ENCODE peak calls at places on chromosomes 6 and 20, in eight cellular contexts. T, M, A, V, Q, F, J and Z are unnamed samples.

GRCh38 chr6:164107297-164107995 is 692.9 kb downstream of the QKI start:
- DNase-seq in T (peak), M (peak), A (no peak), V (no peak), Q (no peak), F (no peak), J (no peak), Z (no peak)

GRCh38 chr6:116398366-116399005 is 27.7 kb downstream of the DSE start:
- DNase-seq in T (no peak), M (peak), A (peak), V (no peak), Q (no peak), F (no peak), J (no peak), Z (no peak)

GRCh38 chr6:131216277-131216676 is 81.0 kb downstream of the AKAP7 start:
- DNase-seq in T (peak), M (no peak), A (no peak), V (no peak), Q (no peak), F (no peak), J (no peak), Z (no peak)

GRCh38 chr20:36071848-36072247 is 82.7 kb upstream of the EPB41L1 start:
- DNase-seq in T (no peak), M (no peak), A (no peak), V (no peak), Q (no peak), F (no peak), J (no peak), Z (no peak)

GRCh38 chr6:50272611-50273010 is 222.9 kb upstream of the DEFB112 start:
- DNase-seq in T (no peak), M (no peak), A (peak), V (no peak), Q (no peak), F (no peak), J (no peak), Z (no peak)

GRCh38 chr20:56925696-56926101 is 296.6 kb downstream of the TFAP2C start:
- DNase-seq in T (no peak), M (no peak), A (peak), V (no peak), Q (no peak), F (no peak), J (no peak), Z (no peak)

GRCh38 chr20:13784271-13784892 is 337 bp downstream of the ESF1 start:
- DNase-seq in T (no peak), M (no peak), A (no peak), V (no peak), Q (no peak), F (peak), J (no peak), Z (no peak)

GRCh38 chr6:166955865-166956443 is 396 bp downstream of the RNASET2 start:
- DNase-seq in T (no peak), M (no peak), A (peak), V (peak), Q (peak), F (no peak), J (no peak), Z (no peak)

GRCh38 chr20:58721951-58722371 is 29.4 kb downstream of the NPEPL1 start:
- DNase-seq in T (no peak), M (no peak), A (no peak), V (no peak), Q (no peak), F (peak), J (peak), Z (no peak)

GRCh38 chr6:127635091-127635490 is 58.1 kb downstream of the C6orf58 start:
- DNase-seq in T (no peak), M (no peak), A (no peak), V (no peak), Q (no peak), F (no peak), J (no peak), Z (no peak)

GRCh38 chr6:147203311-147204059 is 732 bp upstream of the STXBP5 start:
- DNase-seq in T (peak), M (peak), A (peak), V (peak), Q (peak), F (peak), J (peak), Z (peak)

GRCh38 chr20:18058661-18059467 is 1.1 kb upstream of the OVOL2 start:
- DNase-seq in T (no peak), M (no peak), A (peak), V (no peak), Q (peak), F (no peak), J (peak), Z (no peak)

GRCh38 chr20:57638173-57638894 is 18.1 kb upstream of the ZBP1 start:
- DNase-seq in T (peak), M (no peak), A (no peak), V (no peak), Q (no peak), F (no peak), J (no peak), Z (no peak)

GRCh38 chr6:129521946-129522345 is 188.0 kb downstream of the ARHGAP18 start:
- DNase-seq in T (no peak), M (no peak), A (no peak), V (no peak), Q (no peak), F (no peak), J (no peak), Z (no peak)

GRCh38 chr6:119126826-119127225 is 48.4 kb upstream of the FAM184A start:
- DNase-seq in T (no peak), M (no peak), A (no peak), V (no peak), Q (no peak), F (no peak), J (no peak), Z (no peak)

GRCh38 chr6:35776364-35777215 is at the start of gene CLPSL2:
- DNase-seq in T (peak), M (no peak), A (peak), V (peak), Q (peak), F (peak), J (peak), Z (no peak)

GRCh38 chr6:157281570-157281969 is 41.7 kb downstream of the TMEM242 start:
- DNase-seq in T (no peak), M (peak), A (no peak), V (peak), Q (peak), F (no peak), J (peak), Z (no peak)

GRCh38 chr20:38883981-38884733 is 42.1 kb upstream of the FAM83D start:
- DNase-seq in T (no peak), M (no peak), A (no peak), V (no peak), Q (no peak), F (peak), J (peak), Z (no peak)

GRCh38 chr6:53300656-53301551 is 47.8 kb downstream of the ELOVL5 start:
- DNase-seq in T (peak), M (peak), A (no peak), V (no peak), Q (no peak), F (peak), J (peak), Z (peak)

GRCh38 chr20:36407196-36407733 is 101.1 kb downstream of the DLGAP4 start:
- DNase-seq in T (peak), M (peak), A (peak), V (no peak), Q (no peak), F (no peak), J (no peak), Z (no peak)

GRCh38 chr6:42484261-42484660 is 32.5 kb upstream of the TRERF1 start:
- DNase-seq in T (no peak), M (no peak), A (no peak), V (no peak), Q (no peak), F (no peak), J (no peak), Z (no peak)

GRCh38 chr6:38350882-38351281 is 288.8 kb downstream of the BTBD9 start:
- DNase-seq in T (peak), M (peak), A (no peak), V (no peak), Q (peak), F (no peak), J (no peak), Z (no peak)

GRCh38 chr6:117908246-117909107 is 1.4 kb downstream of the SLC35F1 start:
- DNase-seq in T (no peak), M (no peak), A (no peak), V (no peak), Q (peak), F (no peak), J (no peak), Z (no peak)

GRCh38 chr6:124487778-124488431 is 474.3 kb upstream of the RNF217 start:
- DNase-seq in T (no peak), M (no peak), A (peak), V (no peak), Q (no peak), F (no peak), J (no peak), Z (peak)

GRCh38 chr20:38607351-38607750 is 5.7 kb downstream of the ARHGAP40 start:
- DNase-seq in T (no peak), M (no peak), A (no peak), V (no peak), Q (peak), F (no peak), J (no peak), Z (no peak)

GRCh38 chr6:6646859-6647258 is 58.3 kb downstream of the LY86 start:
- DNase-seq in T (no peak), M (no peak), A (no peak), V (no peak), Q (peak), F (no peak), J (no peak), Z (no peak)

GRCh38 chr6:159042824-159043181 is 2.0 kb downstream of the TAGAP start:
- DNase-seq in T (no peak), M (no peak), A (no peak), V (no peak), Q (no peak), F (no peak), J (no peak), Z (no peak)
- H3K4me3 ChIP-seq in T (no peak), M (no peak), A (no peak), V (peak), Q (no peak), F (peak), J (peak), Z (no peak)

DNA sequence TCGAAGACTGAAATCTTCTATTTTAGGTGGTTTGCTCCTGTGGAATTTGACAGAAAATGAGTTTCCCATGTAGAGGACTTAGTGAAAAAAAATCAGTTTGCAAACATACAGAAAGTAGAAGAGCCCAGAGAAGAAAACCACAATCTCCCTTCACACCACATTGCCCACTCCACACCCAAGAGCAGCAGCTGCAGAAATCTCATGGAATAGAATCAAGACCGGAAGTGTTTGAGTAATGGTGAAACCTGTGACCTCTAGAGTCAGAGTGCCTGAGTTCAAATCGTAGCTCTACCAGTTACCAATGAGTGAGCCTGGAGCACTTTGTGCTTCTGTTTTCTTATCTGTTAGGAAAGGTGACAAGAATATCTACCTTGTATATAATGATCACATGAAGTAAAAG is 4.6 kb downstream of the SIRPG start:
- DNase-seq in T (no peak), M (no peak), A (no peak), V (peak), Q (no peak), F (no peak), J (no peak), Z (no peak)
- H3K4me3 ChIP-seq in T (no peak), M (no peak), A (no peak), V (no peak), Q (no peak), F (no peak), J (no peak), Z (no peak)

DNA sequence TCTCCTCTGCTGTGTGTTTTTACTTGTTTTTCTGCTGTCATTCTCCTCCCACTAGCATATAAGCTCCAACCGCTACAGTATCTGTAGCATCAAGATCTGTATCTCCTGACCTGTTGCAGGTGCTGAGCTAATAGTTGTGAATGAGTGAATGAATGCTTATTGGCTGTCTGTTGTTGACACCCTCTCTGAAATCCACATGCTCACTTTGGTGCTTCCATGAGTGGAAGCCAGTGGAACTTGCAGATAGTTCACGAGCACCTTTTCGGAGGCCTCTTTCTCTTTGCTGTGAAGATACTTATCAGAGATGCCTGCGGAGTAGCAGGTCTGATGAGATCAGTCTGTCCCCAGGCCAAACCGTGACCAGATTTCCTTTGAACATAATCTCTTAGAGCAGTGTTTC is 117.3 kb downstream of the EYA2 start:
- DNase-seq in T (no peak), M (no peak), A (no peak), V (no peak), Q (no peak), F (peak), J (no peak), Z (no peak)
- H3K4me3 ChIP-seq in T (no peak), M (no peak), A (no peak), V (no peak), Q (no peak), F (no peak), J (no peak), Z (no peak)

GRCh38 chr6:21024621-21025020 is 490.4 kb downstream of the CDKAL1 start:
- DNase-seq in T (peak), M (no peak), A (no peak), V (no peak), Q (no peak), F (no peak), J (no peak), Z (no peak)

GRCh38 chr6:21026576-21027273 is 492.5 kb downstream of the CDKAL1 start:
- DNase-seq in T (peak), M (peak), A (no peak), V (no peak), Q (no peak), F (no peak), J (no peak), Z (no peak)

GRCh38 chr6:21023210-21023609 is 489.0 kb downstream of the CDKAL1 start:
- DNase-seq in T (no peak), M (no peak), A (no peak), V (peak), Q (no peak), F (no peak), J (no peak), Z (no peak)

GRCh38 chr6:21031182-21031581 is 496.9 kb downstream of the CDKAL1 start:
- DNase-seq in T (no peak), M (no peak), A (no peak), V (no peak), Q (no peak), F (no peak), J (no peak), Z (no peak)

DNA sequence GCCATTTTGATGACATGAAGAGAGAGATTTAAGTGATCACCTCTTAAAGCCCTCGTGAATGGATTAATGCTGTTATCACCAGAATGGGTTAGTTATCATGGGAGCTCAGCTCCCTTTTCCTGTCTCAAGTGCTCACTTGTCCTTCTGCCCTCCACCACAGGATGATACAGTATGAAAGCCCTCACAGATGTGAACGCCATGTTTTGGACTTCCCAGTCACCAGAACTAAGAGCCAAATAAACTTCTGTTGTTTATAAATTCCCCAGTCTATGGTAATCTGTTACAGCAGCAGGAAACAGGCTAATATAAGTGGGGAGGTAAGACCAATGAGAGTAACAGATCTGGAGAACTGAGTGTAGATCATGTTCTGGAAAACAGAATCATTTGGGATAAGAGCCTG is 493.2 kb downstream of the CDKAL1 start:
- DNase-seq in T (no peak), M (no peak), A (no peak), V (no peak), Q (no peak), F (no peak), J (no peak), Z (no peak)
- H3K4me3 ChIP-seq in T (no peak), M (no peak), A (no peak), V (no peak), Q (no peak), F (no peak), J (no peak), Z (no peak)

DNA sequence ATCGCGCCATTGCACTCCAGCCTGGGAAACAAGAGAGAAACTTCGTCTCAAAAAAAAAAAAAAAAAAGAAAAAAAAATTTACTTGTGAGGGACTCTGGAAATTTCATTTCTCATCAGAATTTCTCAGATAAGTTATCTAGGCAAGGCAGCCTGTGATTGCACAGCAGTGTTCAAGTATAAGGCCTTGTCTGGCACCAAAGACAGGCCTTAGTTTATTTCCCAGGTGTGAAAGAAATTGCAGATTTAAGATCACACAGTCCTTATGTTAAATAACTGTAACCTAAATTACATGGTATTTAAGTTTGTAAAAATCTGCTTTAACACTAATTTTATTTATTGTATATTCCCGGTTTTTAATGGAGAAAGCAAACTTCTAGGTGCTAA is 34.8 kb downstream of the HFE start:
- DNase-seq in T (no peak), M (no peak), A (no peak), V (peak), Q (no peak), F (no peak), J (no peak), Z (no peak)
- H3K4me3 ChIP-seq in T (no peak), M (no peak), A (no peak), V (peak), Q (peak), F (no peak), J (no peak), Z (no peak)

GRCh38 chr20:55213653-55214052 is 738.3 kb downstream of the DOK5 start:
- DNase-seq in T (no peak), M (no peak), A (no peak), V (no peak), Q (no peak), F (no peak), J (no peak), Z (no peak)
- H3K4me3 ChIP-seq in T (no peak), M (no peak), A (no peak), V (no peak), Q (no peak), F (no peak), J (no peak), Z (no peak)